ENCODE peak calls at places on chromosomes 5 and 9, in four cellular contexts. One of them, this sample, is unnamed.

GRCh38 chr5:164518049-164518740 is 1012.8 kb downstream of the MAT2B start:
- DNase-seq in HCT116: no peak
- DNase-seq in K562: no peak
- DNase-seq in HepG2: no peak
- DNase-seq in this sample: no peak

GRCh38 chr9:88905506-88905905 is 85.8 kb upstream of the S1PR3 start:
- DNase-seq in HCT116: no peak
- DNase-seq in K562: no peak
- DNase-seq in HepG2: no peak
- DNase-seq in this sample: no peak

GRCh38 chr5:160651682-160652645 is 200.0 kb downstream of the ATP10B start:
- DNase-seq in HCT116: no peak
- DNase-seq in K562: no peak
- DNase-seq in HepG2: no peak
- DNase-seq in this sample: no peak

GRCh38 chr5:14510156-14510734 is 71.3 kb upstream of the OTULINL start:
- DNase-seq in HCT116: no peak
- DNase-seq in K562: no peak
- DNase-seq in HepG2: no peak
- DNase-seq in this sample: no peak

GRCh38 chr9:2991292-2991691 is 147.4 kb upstream of the PUM3 start:
- DNase-seq in HCT116: no peak
- DNase-seq in K562: no peak
- DNase-seq in HepG2: peak
- DNase-seq in this sample: no peak

GRCh38 chr9:97527626-97528528 is 26.4 kb downstream of the TMOD1 start:
- DNase-seq in HCT116: no peak
- DNase-seq in K562: no peak
- DNase-seq in HepG2: no peak
- DNase-seq in this sample: no peak

GRCh38 chr5:109560554-109560953 is 129.2 kb upstream of the MAN2A1 start:
- DNase-seq in HCT116: no peak
- DNase-seq in K562: no peak
- DNase-seq in HepG2: no peak
- DNase-seq in this sample: no peak

GRCh38 chr5:178074266-178074952 is 38.9 kb upstream of the N4BP3 start:
- DNase-seq in HCT116: no peak
- DNase-seq in K562: peak
- DNase-seq in HepG2: peak
- DNase-seq in this sample: no peak

GRCh38 chr5:30099634-30100033 is 1093.9 kb upstream of the CDH6 start:
- DNase-seq in HCT116: no peak
- DNase-seq in K562: no peak
- DNase-seq in HepG2: no peak
- DNase-seq in this sample: peak

GRCh38 chr9:112971415-112971814 is 40.6 kb downstream of the ZNF883 start:
- DNase-seq in HCT116: peak
- DNase-seq in K562: peak
- DNase-seq in HepG2: peak
- DNase-seq in this sample: no peak

GRCh38 chr9:87795178-87795577 is 69.3 kb downstream of the CTSL start:
- DNase-seq in HCT116: no peak
- DNase-seq in K562: peak
- DNase-seq in HepG2: no peak
- DNase-seq in this sample: no peak

GRCh38 chr9:36893148-36893547 is 140.9 kb downstream of the PAX5 start:
- DNase-seq in HCT116: no peak
- DNase-seq in K562: no peak
- DNase-seq in HepG2: no peak
- DNase-seq in this sample: no peak
- TF ChIP-seq TCF7L2 in HCT116: no peak
- TF ChIP-seq TCF7L2 in K562: no peak
- TF ChIP-seq TCF7L2 in HepG2: no peak
- TF ChIP-seq TCF7L2 in this sample: no peak

DNA sequence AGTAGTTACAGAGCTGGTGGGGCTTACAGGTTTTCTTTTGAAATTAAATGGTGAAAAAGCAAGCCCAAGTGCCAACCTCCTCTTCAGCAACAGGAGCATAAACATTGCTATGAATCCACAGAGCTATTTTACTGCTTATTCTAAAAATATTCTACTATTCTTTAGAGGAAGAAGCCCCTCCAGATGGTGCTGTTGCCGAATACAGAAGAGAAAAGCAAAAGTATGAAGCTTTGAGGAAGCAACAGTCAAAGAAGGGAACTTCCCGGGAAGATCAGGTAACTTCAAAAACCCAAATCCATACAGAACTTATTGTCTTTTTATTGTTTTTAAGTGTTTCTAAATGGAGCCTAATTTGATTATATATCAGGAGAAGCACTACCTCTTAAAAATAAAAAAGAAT is 202.8 kb downstream of the CWC27 start:
- DNase-seq in HCT116: no peak
- DNase-seq in K562: no peak
- DNase-seq in HepG2: no peak
- DNase-seq in this sample: no peak
- TF ChIP-seq TCF7L2 in HCT116: no peak
- TF ChIP-seq TCF7L2 in K562: no peak
- TF ChIP-seq TCF7L2 in HepG2: no peak
- TF ChIP-seq TCF7L2 in this sample: no peak

DNA sequence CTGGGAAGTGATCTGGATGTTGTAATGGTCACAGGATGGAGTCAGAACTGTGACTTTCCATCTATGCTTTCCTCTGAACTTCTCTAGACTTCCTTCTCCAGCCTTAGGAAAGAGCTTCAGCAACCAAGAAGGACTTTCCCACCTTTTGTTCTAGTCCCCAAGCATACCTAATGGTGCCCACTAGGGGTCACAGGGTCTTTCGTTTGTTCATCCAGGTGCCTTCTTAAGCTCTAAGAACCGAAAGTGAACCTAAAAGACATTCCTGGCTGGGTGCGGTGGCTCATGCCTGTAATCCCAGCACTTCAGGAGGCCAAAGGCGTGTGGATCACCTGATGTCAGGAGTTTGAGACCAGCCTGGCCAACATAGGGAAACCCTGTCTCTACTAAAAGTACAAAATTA is 1.8 kb upstream of the WNT8A start:
- DNase-seq in HCT116: no peak
- DNase-seq in K562: peak
- DNase-seq in HepG2: peak
- DNase-seq in this sample: no peak
- TF ChIP-seq TCF7L2 in HCT116: no peak
- TF ChIP-seq TCF7L2 in K562: no peak
- TF ChIP-seq TCF7L2 in HepG2: no peak
- TF ChIP-seq TCF7L2 in this sample: no peak

DNA sequence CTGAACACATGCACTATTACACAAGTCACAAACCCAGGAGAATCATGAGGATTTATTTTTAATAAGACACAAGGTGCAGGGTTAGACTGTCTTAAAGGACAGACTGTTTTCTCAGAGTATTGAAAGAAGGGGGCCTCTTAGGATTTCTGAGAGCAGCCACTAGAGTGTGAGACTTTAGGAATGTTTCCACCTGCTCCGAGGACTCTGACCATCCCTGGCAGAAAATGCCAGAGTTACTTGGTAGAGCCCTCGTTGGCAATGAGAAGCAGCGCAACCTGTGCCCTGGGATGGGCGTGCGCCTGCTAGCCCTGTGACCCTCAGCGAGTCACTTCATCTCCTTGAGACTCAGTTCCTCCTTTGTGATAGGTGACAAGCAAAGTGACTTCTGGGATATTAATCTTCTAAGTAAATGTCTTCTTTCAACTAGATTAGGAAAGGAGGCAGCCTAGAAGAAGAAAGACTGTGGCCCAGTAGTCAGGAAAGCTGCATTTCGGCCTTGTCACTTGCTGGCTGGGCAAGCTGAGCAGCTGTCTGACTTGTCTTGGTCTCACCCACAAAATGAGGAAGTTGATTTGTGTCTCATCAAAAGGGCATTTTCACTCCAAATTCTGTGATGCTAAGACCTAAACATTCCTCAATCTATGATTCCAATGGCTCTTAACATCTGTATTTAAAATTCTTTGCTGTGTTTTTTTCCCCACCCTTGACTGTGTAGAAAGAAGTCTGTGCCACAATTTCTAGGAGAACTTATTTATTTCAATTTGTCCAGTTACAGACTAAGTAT is 60.5 kb downstream of the PTCD2 start:
- DNase-seq in HCT116: no peak
- DNase-seq in K562: no peak
- DNase-seq in HepG2: no peak
- DNase-seq in this sample: no peak
- TF ChIP-seq TCF7L2 in HCT116: no peak
- TF ChIP-seq TCF7L2 in K562: no peak
- TF ChIP-seq TCF7L2 in HepG2: no peak
- TF ChIP-seq TCF7L2 in this sample: no peak

DNA sequence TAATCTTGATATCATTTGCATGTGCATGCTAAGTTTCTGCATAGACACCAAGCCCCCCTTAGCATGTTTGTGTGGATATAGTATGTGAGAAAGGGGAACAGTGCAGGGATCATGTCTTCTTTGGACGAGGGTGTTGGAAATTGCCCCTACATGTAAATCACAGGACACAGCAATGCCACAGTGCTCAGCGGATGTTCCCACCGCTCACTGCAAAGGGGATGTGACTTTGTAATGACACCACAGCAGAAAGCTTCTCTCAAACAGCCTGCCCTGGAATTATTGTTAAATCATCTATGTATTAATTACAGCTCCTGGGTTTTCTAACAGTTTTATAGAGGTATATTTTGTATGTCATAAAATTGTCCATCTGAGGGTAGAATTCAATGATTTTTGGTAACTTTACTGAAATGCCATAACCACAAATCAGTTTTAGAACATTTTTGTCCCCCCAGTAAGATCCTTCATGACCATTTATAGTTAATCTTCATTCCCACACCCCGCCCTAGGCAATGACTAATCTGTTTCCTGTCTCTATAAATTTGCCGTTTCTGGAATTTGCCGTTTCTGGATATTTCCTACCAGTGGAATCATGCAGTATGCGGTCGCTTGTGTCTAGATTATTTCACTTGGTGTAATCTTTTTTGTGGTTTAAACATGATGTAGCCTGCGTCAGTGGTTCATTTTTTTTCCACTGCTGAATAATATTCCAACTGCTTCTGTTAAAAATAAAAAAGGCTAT is 648.5 kb upstream of the WWC1 start:
- DNase-seq in HCT116: no peak
- DNase-seq in K562: no peak
- DNase-seq in HepG2: no peak
- DNase-seq in this sample: no peak
- TF ChIP-seq TCF7L2 in HCT116: no peak
- TF ChIP-seq TCF7L2 in K562: no peak
- TF ChIP-seq TCF7L2 in HepG2: no peak
- TF ChIP-seq TCF7L2 in this sample: no peak

GRCh38 chr9:121735792-121736130 is 84.3 kb downstream of the DAB2IP start:
- DNase-seq in HCT116: no peak
- DNase-seq in K562: no peak
- DNase-seq in HepG2: no peak
- DNase-seq in this sample: no peak

GRCh38 chr9:121736964-121737462 is 85.6 kb downstream of the DAB2IP start:
- DNase-seq in HCT116: no peak
- DNase-seq in K562: peak
- DNase-seq in HepG2: peak
- DNase-seq in this sample: no peak

GRCh38 chr9:121734465-121734864 is 83.0 kb downstream of the DAB2IP start:
- DNase-seq in HCT116: no peak
- DNase-seq in K562: no peak
- DNase-seq in HepG2: no peak
- DNase-seq in this sample: no peak

GRCh38 chr9:121736147-121736721 is 84.8 kb downstream of the DAB2IP start:
- DNase-seq in HCT116: no peak
- DNase-seq in K562: no peak
- DNase-seq in HepG2: no peak
- DNase-seq in this sample: no peak

GRCh38 chr9:121735065-121735791 is 83.8 kb downstream of the DAB2IP start:
- DNase-seq in HCT116: no peak
- DNase-seq in K562: peak
- DNase-seq in HepG2: peak
- DNase-seq in this sample: no peak
- TF ChIP-seq TCF7L2 in HCT116: no peak
- TF ChIP-seq TCF7L2 in K562: no peak
- TF ChIP-seq TCF7L2 in HepG2: no peak
- TF ChIP-seq TCF7L2 in this sample: no peak

GRCh38 chr5:125348221-125348692 is 601.8 kb upstream of the ZNF608 start:
- DNase-seq in HCT116: no peak
- DNase-seq in K562: no peak
- DNase-seq in HepG2: no peak
- DNase-seq in this sample: no peak

GRCh38 chr5:125346316-125346715 is 599.9 kb upstream of the ZNF608 start:
- DNase-seq in HCT116: no peak
- DNase-seq in K562: no peak
- DNase-seq in HepG2: no peak
- DNase-seq in this sample: no peak

GRCh38 chr5:125348936-125349335 is 602.5 kb upstream of the ZNF608 start:
- DNase-seq in HCT116: no peak
- DNase-seq in K562: no peak
- DNase-seq in HepG2: no peak
- DNase-seq in this sample: no peak

DNA sequence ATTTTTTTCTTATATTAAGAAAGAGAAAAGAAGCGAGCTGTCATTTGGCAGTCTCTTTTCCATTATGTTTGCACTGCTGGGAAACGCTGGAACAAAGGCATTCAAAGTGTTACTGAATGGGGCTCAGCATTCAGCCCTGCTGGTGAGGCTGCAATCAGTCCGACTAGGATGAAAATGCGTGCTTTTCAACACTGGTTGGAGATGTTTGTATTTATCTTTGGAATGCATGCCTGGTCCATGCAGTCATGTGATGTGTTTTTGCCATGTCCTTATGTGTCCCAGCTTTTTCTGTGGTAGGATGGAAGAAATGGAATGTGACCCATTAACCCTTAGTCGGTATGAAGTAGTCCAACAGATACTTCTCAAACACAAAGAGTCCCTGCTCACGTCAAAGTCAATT is 603.0 kb upstream of the ZNF608 start:
- DNase-seq in HCT116: no peak
- DNase-seq in K562: no peak
- DNase-seq in HepG2: no peak
- DNase-seq in this sample: no peak
- TF ChIP-seq TCF7L2 in HCT116: no peak
- TF ChIP-seq TCF7L2 in K562: no peak
- TF ChIP-seq TCF7L2 in HepG2: no peak
- TF ChIP-seq TCF7L2 in this sample: no peak

GRCh38 chr5:180668835-180669596 is 19.6 kb upstream of the FLT4 start:
- DNase-seq in HCT116: no peak
- DNase-seq in K562: no peak
- DNase-seq in HepG2: peak
- DNase-seq in this sample: no peak

GRCh38 chr5:180673371-180674252 is 24.2 kb upstream of the FLT4 start:
- DNase-seq in HCT116: no peak
- DNase-seq in K562: peak
- DNase-seq in HepG2: no peak
- DNase-seq in this sample: no peak

GRCh38 chr5:180670157-180670556 is 20.8 kb upstream of the FLT4 start:
- DNase-seq in HCT116: no peak
- DNase-seq in K562: no peak
- DNase-seq in HepG2: no peak
- DNase-seq in this sample: no peak

GRCh38 chr5:180669661-180670060 is 20.3 kb upstream of the FLT4 start:
- DNase-seq in HCT116: no peak
- DNase-seq in K562: no peak
- DNase-seq in HepG2: no peak
- DNase-seq in this sample: no peak

GRCh38 chr5:180670586-180671359 is 21.4 kb upstream of the FLT4 start:
- DNase-seq in HCT116: peak
- DNase-seq in K562: peak
- DNase-seq in HepG2: peak
- DNase-seq in this sample: peak
- TF ChIP-seq TCF7L2 in HCT116: no peak
- TF ChIP-seq TCF7L2 in K562: no peak
- TF ChIP-seq TCF7L2 in HepG2: no peak
- TF ChIP-seq TCF7L2 in this sample: no peak

This sample was measured in Panc1.